ENCODE peak calls at places on chromosomes 12 and 14, in six cellular contexts. P, Y, O, X, V and N are unnamed samples.

GRCh38 chr14:101620821-101621785 is 59.8 kb downstream of the DIO3 start:
- DNase-seq in P (no peak), Y (no peak), O (peak; percentile 44), X (no peak), V (no peak), N (no peak)

GRCh38 chr12:22016982-22017381 is 29.0 kb upstream of the CMAS start:
- DNase-seq in P (no peak), Y (no peak), O (no peak), X (no peak), V (no peak), N (no peak)

GRCh38 chr14:22982477-22983245 is at the start of gene AJUBA:
- DNase-seq in P (peak; percentile 90), Y (peak; percentile 91), O (peak; percentile 85), X (peak; percentile 93), V (peak; percentile 93), N (peak; percentile 50)

GRCh38 chr12:41264281-41264680 is 76.2 kb downstream of the PDZRN4 start:
- DNase-seq in P (no peak), Y (no peak), O (no peak), X (peak; percentile 7), V (peak; percentile 12), N (no peak)

GRCh38 chr14:103634156-103634555 is 5.1 kb downstream of the KLC1 start:
- DNase-seq in P (no peak), Y (no peak), O (no peak), X (no peak), V (no peak), N (no peak)

GRCh38 chr12:93361159-93361919 is 16.4 kb upstream of the NUDT4 start:
- DNase-seq in P (peak; percentile 90), Y (no peak), O (peak; percentile 69), X (peak; percentile 88), V (peak; percentile 67), N (no peak)

GRCh38 chr12:88063375-88063774 is 34.2 kb upstream of the C12orf50 start:
- DNase-seq in P (no peak), Y (peak; percentile 8), O (no peak), X (no peak), V (peak; percentile 22), N (no peak)

GRCh38 chr14:105483300-105484068 is 3.2 kb upstream of the CRIP1 start:
- DNase-seq in P (no peak), Y (no peak), O (no peak), X (no peak), V (no peak), N (no peak)

GRCh38 chr12:70730675-70731180 is 93.5 kb upstream of the PTPRB start:
- DNase-seq in P (no peak), Y (no peak), O (no peak), X (no peak), V (no peak), N (no peak)

GRCh38 chr12:100608776-100609175 is 35.3 kb downstream of the GAS2L3 start:
- DNase-seq in P (no peak), Y (no peak), O (no peak), X (no peak), V (no peak), N (no peak)

GRCh38 chr12:88493651-88494050 is 86.6 kb downstream of the KITLG start:
- DNase-seq in P (no peak), Y (no peak), O (no peak), X (peak; percentile 88), V (peak; percentile 93), N (no peak)

GRCh38 chr12:116982721-116983502 is 72.2 kb downstream of the FBXW8 start:
- DNase-seq in P (no peak), Y (no peak), O (no peak), X (peak; percentile 97), V (peak; percentile 66), N (no peak)

GRCh38 chr14:59085207-59085739 is 103.2 kb upstream of the DAAM1 start:
- DNase-seq in P (no peak), Y (no peak), O (no peak), X (no peak), V (no peak), N (no peak)

GRCh38 chr12:86228656-86229055 is 27.5 kb downstream of the MGAT4C start:
- DNase-seq in P (no peak), Y (no peak), O (no peak), X (peak; percentile 10), V (no peak), N (no peak)

GRCh38 chr14:58772814-58773620 is 135.3 kb downstream of the DACT1 start:
- DNase-seq in P (no peak), Y (no peak), O (no peak), X (no peak), V (peak; percentile 52), N (no peak)

GRCh38 chr14:85317491-85318021 is 212.4 kb upstream of the FLRT2 start:
- DNase-seq in P (no peak), Y (no peak), O (no peak), X (no peak), V (no peak), N (no peak)

GRCh38 chr12:115619061-115619460 is 658.4 kb downstream of the MED13L start:
- DNase-seq in P (no peak), Y (no peak), O (no peak), X (no peak), V (no peak), N (no peak)

GRCh38 chr12:24535334-24536019 is 413.4 kb downstream of the BCAT1 start:
- DNase-seq in P (no peak), Y (no peak), O (no peak), X (no peak), V (no peak), N (no peak)

GRCh38 chr14:28299227-28299626 is 467.4 kb upstream of the FOXG1 start:
- DNase-seq in P (no peak), Y (no peak), O (no peak), X (no peak), V (no peak), N (no peak)

GRCh38 chr14:24145700-24146621 is at the start of gene PSME2:
- DNase-seq in P (no peak), Y (no peak), O (no peak), X (peak; percentile 11), V (no peak), N (no peak)

GRCh38 chr14:100590726-100591452 is 3.7 kb upstream of the BEGAIN start:
- DNase-seq in P (peak; percentile 28), Y (no peak), O (no peak), X (no peak), V (no peak), N (no peak)

GRCh38 chr12:126668538-126668937 is 1598.4 kb upstream of the TMEM132C start:
- DNase-seq in P (no peak), Y (no peak), O (no peak), X (peak; percentile 98), V (peak; percentile 95), N (no peak)

GRCh38 chr12:46471404-46471803 is 98.8 kb upstream of the SLC38A2 start:
- DNase-seq in P (no peak), Y (no peak), O (no peak), X (no peak), V (no peak), N (no peak)

GRCh38 chr12:105409881-105410471 is 79.5 kb downstream of the C12orf75 start:
- DNase-seq in P (peak; percentile 69), Y (no peak), O (peak; percentile 72), X (peak; percentile 71), V (peak; percentile 61), N (no peak)

GRCh38 chr12:124099661-124100060 is 126.6 kb downstream of the ZNF664 start:
- DNase-seq in P (no peak), Y (no peak), O (no peak), X (no peak), V (no peak), N (no peak)

DNA sequence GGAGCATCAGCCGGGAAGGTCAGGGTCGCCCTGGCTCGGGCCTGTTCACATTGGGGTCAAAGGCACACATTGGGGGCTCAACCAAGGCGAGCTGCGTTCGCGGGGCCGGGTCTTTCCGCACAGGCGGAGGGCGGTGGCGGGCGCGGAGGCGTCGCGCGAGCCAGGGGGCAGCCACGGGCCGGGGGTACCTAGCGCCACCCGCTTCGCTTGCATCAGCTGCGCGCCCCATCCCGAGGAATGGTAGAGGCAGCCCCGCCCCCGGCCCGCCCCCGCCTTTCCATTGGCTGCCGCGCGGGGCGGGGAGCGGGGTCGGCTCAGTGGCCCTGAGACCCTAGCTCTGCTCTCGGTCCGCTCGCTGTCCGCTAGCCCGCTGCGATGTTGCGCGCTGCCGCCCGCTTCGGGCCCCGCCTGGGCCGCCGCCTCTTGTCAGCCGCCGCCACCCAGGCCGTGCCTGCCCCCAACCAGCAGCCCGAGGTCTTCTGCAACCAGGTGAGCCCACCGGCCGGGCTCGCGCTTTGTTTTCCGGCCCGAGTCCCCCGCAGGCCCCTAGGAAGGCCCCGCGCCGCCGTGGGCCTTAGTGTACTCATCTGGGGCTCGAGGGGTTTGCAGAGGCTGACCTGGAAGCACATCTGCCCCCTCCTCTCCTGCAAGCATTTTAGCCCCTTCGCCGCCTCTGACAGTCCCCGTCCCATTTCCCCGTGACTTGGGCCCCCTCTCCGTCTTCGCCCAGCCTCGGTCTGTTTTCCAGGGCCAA is at the start of gene ALDH2:
- DNase-seq in P (peak; percentile 85), Y (peak; percentile 70), O (peak; percentile 78), X (peak; percentile 47), V (peak; percentile 56), N (no peak)
- TF ChIP-seq CTCF in P (no peak), Y (no peak), O (no peak), X (no peak), V (no peak), N (no peak)

GRCh38 chr12:401235-402126 is at the start of gene CCDC77:
- DNase-seq in P (peak; percentile 94), Y (peak; percentile 92), O (peak; percentile 95), X (peak; percentile 91), V (peak; percentile 90), N (peak; percentile 82)
- TF ChIP-seq CTCF in P (peak; percentile 34), Y (no peak), O (no peak), X (peak; percentile 29), V (peak; percentile 35), N (peak; percentile 24)

DNA sequence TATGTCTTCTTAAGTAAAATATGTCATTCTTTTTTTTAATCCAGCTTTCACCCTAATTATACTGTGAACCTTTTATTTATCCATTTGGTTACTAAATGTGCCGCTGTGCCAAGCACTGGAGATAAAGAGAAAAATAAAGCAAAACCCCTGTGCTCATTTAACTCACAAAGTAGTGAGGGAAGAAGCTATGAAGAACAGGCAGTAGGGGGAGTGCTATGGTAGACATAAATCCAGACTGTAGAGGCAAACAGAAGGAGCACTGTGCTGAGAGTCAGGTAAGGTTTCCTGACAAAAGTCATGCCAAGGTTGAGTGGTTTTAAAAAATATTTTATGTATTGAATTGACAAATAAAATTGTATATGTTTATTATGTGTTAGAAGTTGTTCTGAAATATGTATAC is 188.5 kb upstream of the SYT10 start:
- DNase-seq in P (no peak), Y (no peak), O (no peak), X (no peak), V (no peak), N (no peak)
- TF ChIP-seq CTCF in P (no peak), Y (no peak), O (no peak), X (no peak), V (no peak), N (no peak)

DNA sequence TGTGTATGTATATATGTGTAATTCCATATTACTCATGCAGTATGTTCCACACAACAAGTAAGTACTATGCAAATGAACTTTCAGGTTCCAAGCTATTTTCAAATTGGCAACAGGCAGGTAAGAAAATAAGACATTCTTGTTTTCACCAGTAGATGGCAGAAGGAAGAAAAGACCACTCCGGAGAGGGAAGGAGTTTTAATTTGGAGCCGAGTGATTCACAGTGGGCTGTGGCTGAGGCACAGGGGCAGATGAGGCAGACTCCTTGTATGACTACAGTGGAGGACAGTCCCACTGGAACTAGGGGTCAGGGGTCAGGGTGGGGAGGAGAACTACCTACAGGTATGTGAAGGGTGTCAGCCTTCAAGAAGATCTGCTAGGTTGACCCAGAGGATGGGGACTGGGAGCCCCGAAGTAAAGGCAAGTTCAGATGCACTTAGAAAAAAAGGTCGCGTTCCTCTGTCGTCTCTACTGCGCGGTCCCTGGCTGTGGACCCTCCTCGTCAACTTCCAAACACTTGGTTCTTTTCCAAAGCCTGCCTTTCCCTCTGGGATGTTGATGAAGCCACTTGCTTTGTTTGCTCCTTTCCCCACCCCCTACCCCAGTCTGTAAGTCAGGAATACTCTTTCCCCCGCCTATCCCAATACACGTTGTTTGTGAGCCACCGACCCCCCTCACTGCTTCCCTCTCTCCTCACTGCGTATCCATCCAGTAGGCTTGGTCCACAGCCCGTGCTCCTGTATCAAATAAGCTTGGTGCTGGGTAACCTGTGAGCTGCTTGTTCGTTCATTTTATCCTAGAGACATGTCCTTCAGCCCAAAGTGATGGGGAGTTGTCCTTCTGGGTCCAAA is 24.1 kb downstream of the DDX47 start:
- DNase-seq in P (peak; percentile 54), Y (peak; percentile 59), O (peak; percentile 72), X (peak; percentile 82), V (peak; percentile 83), N (peak; percentile 29)
- TF ChIP-seq CTCF in P (peak; percentile 38), Y (peak; percentile 24), O (no peak), X (peak; percentile 60), V (peak; percentile 56), N (peak; percentile 54)